ENCODE peak calls at places on chromosome 19, in nine cellular contexts. H is fibroblast of mammary gland, L is IMR-90, C is gastrocnemius medialis, G is sigmoid colon, W is lower leg skin, M is foreskin fibroblast, R is A549, E is prostate gland. X is an unnamed sample.

GRCh38 chr19:58578430-58578925 is 5.3 kb upstream of the MZF1 start:
- DNase-seq in C (no peak), R (no peak), E (no peak), W (no peak), M (no peak), G (no peak), L (no peak), H (no peak), X (no peak)

GRCh38 chr19:4361152-4362037 is 18.0 kb downstream of the MPND start:
- DNase-seq in W (peak), H (no peak), G (peak), R (peak), M (no peak), C (no peak), L (peak), E (no peak), X (no peak)

GRCh38 chr19:43667524-43668405 is 2.2 kb downstream of the PLAUR start:
- DNase-seq in M (no peak), G (peak), L (peak), R (no peak), C (no peak), E (no peak), H (peak), W (peak), X (no peak)

GRCh38 chr19:32748497-32748896 is 28.9 kb downstream of the TDRD12 start:
- DNase-seq in L (no peak), E (no peak), H (no peak), M (no peak), W (no peak), G (no peak), R (peak), C (no peak), X (no peak)

GRCh38 chr19:35090160-35090794 is 25.3 kb upstream of the FXYD3 start:
- DNase-seq in L (peak), E (peak), R (peak), G (no peak), H (peak), M (peak), C (peak), W (no peak), X (peak)

GRCh38 chr19:49014123-49014869 is 2.6 kb downstream of the LHB start:
- DNase-seq in E (no peak), M (no peak), G (no peak), R (no peak), L (peak), H (peak), C (no peak), W (no peak), X (no peak)

GRCh38 chr19:38265213-38265861 is 964 bp downstream of the SPINT2 start:
- DNase-seq in R (peak), E (no peak), L (no peak), G (no peak), H (no peak), C (no peak), W (no peak), M (no peak), X (no peak)

GRCh38 chr19:39599116-39599515 is 3.2 kb upstream of the LGALS13 start:
- DNase-seq in E (no peak), H (peak), L (peak), M (peak), W (no peak), R (peak), C (no peak), G (no peak), X (peak)

GRCh38 chr19:42531313-42531712 is 3.0 kb upstream of the CEACAM1 start:
- DNase-seq in M (no peak), G (peak), C (no peak), W (peak), E (no peak), L (no peak), R (no peak), H (no peak), X (no peak)

GRCh38 chr19:35899547-35900214 is 659 bp downstream of the NFKBID start:
- DNase-seq in W (peak), M (peak), R (peak), G (peak), H (peak), E (peak), C (peak), L (peak), X (peak)

GRCh38 chr19:45215391-45216191 is 29.6 kb downstream of the EXOC3L2 start:
- DNase-seq in E (peak), C (no peak), M (no peak), L (no peak), R (no peak), H (no peak), G (no peak), W (no peak), X (no peak)

GRCh38 chr19:5536337-5536894 is 31.3 kb downstream of the TINCR start:
- DNase-seq in H (peak), W (no peak), C (no peak), L (peak), R (peak), E (peak), M (peak), G (peak), X (no peak)

GRCh38 chr19:55041244-55041626 is 3.2 kb upstream of the GP6 start:
- DNase-seq in W (no peak), H (no peak), R (no peak), E (no peak), C (no peak), G (no peak), M (no peak), L (no peak), X (no peak)

GRCh38 chr19:6460099-6460884 is 700 bp upstream of the SLC25A23 start:
- DNase-seq in C (peak), G (peak), M (peak), W (peak), L (peak), R (peak), H (peak), E (peak), X (peak)

GRCh38 chr19:17420267-17420924 is 549 bp downstream of the MVB12A start:
- DNase-seq in R (peak), G (peak), C (no peak), L (no peak), H (no peak), M (no peak), W (peak), E (no peak), X (no peak)

GRCh38 chr19:1511989-1512338 is 855 bp downstream of the ADAMTSL5 start:
- DNase-seq in E (no peak), C (no peak), M (no peak), G (no peak), R (no peak), W (no peak), H (no peak), L (no peak), X (no peak)
- H3K4me3 ChIP-seq in E (no peak), C (no peak), M (peak), G (no peak), R (no peak), W (no peak), H (no peak), L (no peak), X (no peak)

GRCh38 chr19:27974082-27974513 is 1238.9 kb downstream of the UQCRFS1 start:
- DNase-seq in E (no peak), W (no peak), L (no peak), C (no peak), M (no peak), G (no peak), H (peak), R (peak), X (no peak)
- TF ChIP-seq CTCF in E (peak), W (no peak), L (peak), C (no peak), M (peak), G (no peak), H (peak), R (peak), X (peak)

GRCh38 chr19:14390548-14390947 is 9.3 kb downstream of the ADGRE5 start:
- DNase-seq in M (no peak), R (no peak), G (no peak), W (no peak), H (no peak), C (no peak), L (no peak), E (no peak), X (no peak)
- H3K4me3 ChIP-seq in M (no peak), R (no peak), G (no peak), W (no peak), H (no peak), C (no peak), L (no peak), E (no peak), X (no peak)

GRCh38 chr19:46756544-46756888 is 10.3 kb upstream of the STRN4 start:
- DNase-seq in L (no peak), E (no peak), H (no peak), C (no peak), M (no peak), W (no peak), G (peak), R (no peak), X (no peak)

GRCh38 chr19:46748325-46749109 is 2.3 kb upstream of the STRN4 start:
- DNase-seq in C (no peak), R (peak), L (peak), E (no peak), H (peak), M (peak), W (no peak), G (no peak), X (no peak)

GRCh38 chr19:46755853-46756543 is 9.7 kb upstream of the STRN4 start:
- DNase-seq in M (no peak), C (no peak), G (peak), E (no peak), W (no peak), R (no peak), H (no peak), L (no peak), X (no peak)

GRCh38 chr19:46755077-46755852 is 9.0 kb upstream of the STRN4 start:
- DNase-seq in G (peak), L (peak), E (no peak), W (no peak), C (no peak), R (no peak), H (peak), M (peak), X (no peak)

DNA sequence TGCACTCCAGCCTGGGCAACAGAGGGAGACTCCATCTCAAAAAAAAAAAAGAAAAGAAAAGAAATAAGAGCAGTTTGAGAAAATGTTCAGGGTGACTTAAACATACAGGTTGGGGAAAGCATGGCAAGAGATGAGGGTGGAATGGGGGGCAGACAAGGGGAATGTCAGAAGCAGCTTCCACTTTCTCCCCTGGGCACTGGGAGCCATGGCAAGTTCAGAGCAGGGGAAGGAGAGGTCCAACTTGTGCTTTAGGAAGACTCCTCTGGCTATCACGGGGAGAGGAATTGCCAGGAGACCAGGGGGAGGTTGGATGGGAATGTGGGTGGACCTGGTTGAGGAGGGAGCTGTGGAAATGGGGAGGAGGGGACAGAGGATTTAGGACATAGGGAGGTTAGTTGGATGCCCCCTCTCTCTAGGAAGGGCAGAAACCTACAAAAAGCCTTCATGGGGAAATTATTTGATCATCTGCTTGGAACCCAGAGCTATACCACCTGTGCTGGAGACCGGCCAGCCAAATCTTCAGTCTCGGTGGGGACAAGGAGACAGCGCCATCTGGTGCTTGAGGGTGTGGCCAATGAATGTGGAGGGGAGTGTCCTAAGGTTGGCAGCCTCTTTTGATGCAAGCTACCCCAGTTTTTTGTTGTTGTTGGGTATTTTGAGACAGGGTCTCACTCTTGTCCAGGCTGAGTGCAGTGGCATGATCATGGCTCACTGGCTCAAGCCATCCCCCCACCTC is 7.3 kb upstream of the STRN4 start:
- DNase-seq in E (peak), C (no peak), G (no peak), H (peak), M (no peak), L (no peak), W (no peak), R (peak), X (no peak)
- TF ChIP-seq CTCF in E (no peak), C (peak), G (no peak), H (peak), M (peak), L (peak), W (no peak), R (peak), X (peak)

GRCh38 chr19:3140667-3141038 is 4.8 kb downstream of the GNA15 start:
- DNase-seq in W (no peak), E (no peak), C (no peak), L (no peak), M (no peak), G (no peak), R (no peak), H (no peak), X (no peak)
- H3K4me3 ChIP-seq in W (no peak), E (no peak), C (no peak), L (no peak), M (no peak), G (no peak), R (no peak), H (no peak), X (no peak)